ENCODE peak calls at places on chromosome 4, in six cellular contexts. Z is IMR-90, G is mesendoderm, L is H9, M is H1, X is trophoblast cell. O is an unnamed sample.

GRCh38 chr4:714087-714486 is 8.5 kb downstream of the PCGF3 start:
- DNase-seq in G (no peak), L (no peak), M (no peak), X (no peak), Z (no peak), O (no peak)

GRCh38 chr4:39469429-39470077 is 10.7 kb downstream of the LIAS start:
- DNase-seq in M (no peak), Z (peak), X (peak), L (peak), G (peak), O (peak)

GRCh38 chr4:98720871-98721480 is 62.6 kb upstream of the TSPAN5 start:
- DNase-seq in X (no peak), L (no peak), M (no peak), G (no peak), Z (peak), O (no peak)

GRCh38 chr4:173522160-173522873 is 7.7 kb downstream of the HAND2 start:
- DNase-seq in Z (peak), X (peak), L (peak), G (peak), M (no peak), O (peak)

GRCh38 chr4:8921465-8921864 is 49.8 kb upstream of the HMX1 start:
- DNase-seq in M (no peak), Z (no peak), X (no peak), G (no peak), L (no peak), O (no peak)

GRCh38 chr4:74624351-74625151 is 169.8 kb downstream of the BTC start:
- DNase-seq in L (no peak), G (peak), Z (peak), X (no peak), M (no peak), O (peak)

GRCh38 chr4:128159967-128160366 is 98.9 kb downstream of the LARP1B start:
- DNase-seq in G (no peak), Z (peak), L (no peak), M (no peak), X (no peak), O (peak)

GRCh38 chr4:20625460-20625859 is 74.8 kb upstream of the PACRGL start:
- DNase-seq in M (no peak), X (no peak), G (no peak), Z (no peak), L (no peak), O (no peak)

GRCh38 chr4:83677656-83678055 is 141.7 kb downstream of the GPAT3 start:
- DNase-seq in X (no peak), Z (no peak), M (no peak), L (no peak), G (no peak), O (no peak)

GRCh38 chr4:39668835-39669234 is 29.1 kb upstream of the UBE2K start:
- DNase-seq in L (no peak), Z (no peak), M (no peak), G (no peak), X (no peak), O (no peak)

GRCh38 chr4:186900232-186900900 is 176.7 kb upstream of the FAT1 start:
- DNase-seq in G (no peak), X (no peak), M (no peak), Z (peak), L (no peak), O (peak)

GRCh38 chr4:170079981-170080380 is 9.8 kb downstream of the AADAT start:
- DNase-seq in X (no peak), L (no peak), G (no peak), Z (peak), M (no peak), O (no peak)

GRCh38 chr4:140094701-140095420 is 59.1 kb downstream of the MAML3 start:
- DNase-seq in X (no peak), M (no peak), Z (peak), G (peak), L (peak), O (no peak)

GRCh38 chr4:25032126-25032525 is 1.4 kb upstream of the LGI2 start:
- DNase-seq in M (no peak), L (no peak), X (no peak), G (no peak), Z (peak), O (no peak)

GRCh38 chr4:67575232-67575888 is 16.8 kb downstream of the STAP1 start:
- DNase-seq in G (peak), L (no peak), X (no peak), M (no peak), Z (no peak), O (no peak)

GRCh38 chr4:108762559-108763225 is at the start of gene ETNPPL:
- DNase-seq in L (peak), M (peak), Z (no peak), X (peak), G (peak), O (peak)
- H3K23ac ChIP-seq in L (no peak), M (no peak), Z (no peak), X (no peak), G (no peak), O (no peak)

GRCh38 chr4:163762756-163763155 is 268.3 kb downstream of the TMA16 start:
- DNase-seq in X (no peak), L (no peak), G (no peak), Z (no peak), M (no peak), O (no peak)
- H3K23ac ChIP-seq in X (no peak), L (no peak), G (no peak), Z (no peak), M (no peak), O (no peak)

GRCh38 chr4:167233523-167234387 is 539 bp downstream of the SPOCK3 start:
- DNase-seq in M (no peak), Z (no peak), X (no peak), G (peak), L (peak), O (peak)
- H3K23ac ChIP-seq in M (no peak), Z (no peak), X (no peak), G (no peak), L (no peak), O (no peak)

GRCh38 chr4:106507440-106507839 is 138.9 kb upstream of the GIMD1 start:
- DNase-seq in X (no peak), M (no peak), L (no peak), G (no peak), Z (no peak), O (no peak)
- H3K23ac ChIP-seq in X (no peak), M (no peak), L (no peak), G (no peak), Z (no peak), O (no peak)